ENCODE peak calls at places on chromosomes 12 and 14, in five cellular contexts. O is H1, H is NT2/D1, W is HepG2, J is GM12878. V is an unnamed sample.

GRCh38 chr12:94195483-94195882 is 47.1 kb downstream of the PLXNC1 start:
- DNase-seq in J (no peak), O (no peak), H (no peak), W (no peak), V (no peak)

GRCh38 chr12:92908108-92908507 is 21.0 kb downstream of the EEA1 start:
- DNase-seq in W (no peak), H (no peak), J (no peak), O (no peak), V (no peak)

GRCh38 chr14:53683229-53683628 is 273.4 kb downstream of the BMP4 start:
- DNase-seq in H (no peak), J (no peak), O (no peak), W (no peak), V (no peak)

GRCh38 chr12:15575797-15576560 is 213.2 kb downstream of the EPS8 start:
- DNase-seq in W (no peak), O (no peak), J (no peak), H (no peak), V (no peak)

GRCh38 chr12:6963016-6963731 is 7.3 kb downstream of the PHB2 start:
- DNase-seq in O (peak; percentile 91), J (no peak), W (no peak), H (no peak), V (no peak)

GRCh38 chr14:57692671-57693070 is 173.2 kb downstream of the SLC35F4 start:
- DNase-seq in W (peak; percentile 39), O (no peak), J (no peak), H (peak; percentile 13), V (peak; percentile 26)

GRCh38 chr12:107917912-107918800 is 143.7 kb downstream of the ASCL4 start:
- DNase-seq in O (no peak), W (peak; percentile 23), H (peak; percentile 47), J (no peak), V (peak; percentile 49)

GRCh38 chr12:129363041-129363440 is 509.8 kb downstream of the GLT1D1 start:
- DNase-seq in J (no peak), W (no peak), H (no peak), O (no peak), V (no peak)

GRCh38 chr12:72072613-72073212 is 134.1 kb downstream of the TPH2 start:
- DNase-seq in O (no peak), H (no peak), J (no peak), W (no peak), V (no peak)

GRCh38 chr14:77098470-77099353 is 654 bp downstream of the CIPC start:
- DNase-seq in O (no peak), W (no peak), J (no peak), H (no peak), V (no peak)
- TF ChIP-seq SUZ12 in O (peak; percentile 21), W (no peak), J (no peak), H (no peak), V (no peak)

DNA sequence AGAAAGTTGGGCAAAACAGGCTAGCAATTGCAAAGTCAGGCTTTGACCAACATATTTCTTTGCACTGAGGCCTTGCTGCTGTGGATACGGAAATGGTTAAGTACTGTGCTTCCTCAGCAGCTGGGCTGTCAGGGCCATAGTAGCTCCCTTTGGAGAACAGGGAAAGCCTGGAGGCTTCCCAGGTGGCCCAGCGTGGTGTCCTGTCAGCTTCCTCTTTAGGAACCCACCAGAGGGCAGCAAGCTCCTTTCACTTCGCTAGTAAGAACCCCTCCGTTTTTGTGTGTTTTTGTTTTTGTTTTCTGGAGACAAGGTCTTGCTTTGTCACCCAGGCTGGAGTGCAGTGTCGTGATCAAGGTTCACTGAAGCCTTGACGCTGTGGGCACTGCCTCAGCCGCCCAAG is 1.7 kb upstream of the CFAP251 start:
- DNase-seq in O (no peak), J (no peak), H (no peak), W (no peak), V (no peak)
- TF ChIP-seq SUZ12 in O (no peak), J (no peak), H (no peak), W (no peak), V (no peak)

GRCh38 chr14:102593841-102594170 is 1.4 kb downstream of the RCOR1 start:
- DNase-seq in W (no peak), J (no peak), O (no peak), H (no peak), V (no peak)
- TF ChIP-seq SUZ12 in W (no peak), J (no peak), O (no peak), H (no peak), V (no peak)

DNA sequence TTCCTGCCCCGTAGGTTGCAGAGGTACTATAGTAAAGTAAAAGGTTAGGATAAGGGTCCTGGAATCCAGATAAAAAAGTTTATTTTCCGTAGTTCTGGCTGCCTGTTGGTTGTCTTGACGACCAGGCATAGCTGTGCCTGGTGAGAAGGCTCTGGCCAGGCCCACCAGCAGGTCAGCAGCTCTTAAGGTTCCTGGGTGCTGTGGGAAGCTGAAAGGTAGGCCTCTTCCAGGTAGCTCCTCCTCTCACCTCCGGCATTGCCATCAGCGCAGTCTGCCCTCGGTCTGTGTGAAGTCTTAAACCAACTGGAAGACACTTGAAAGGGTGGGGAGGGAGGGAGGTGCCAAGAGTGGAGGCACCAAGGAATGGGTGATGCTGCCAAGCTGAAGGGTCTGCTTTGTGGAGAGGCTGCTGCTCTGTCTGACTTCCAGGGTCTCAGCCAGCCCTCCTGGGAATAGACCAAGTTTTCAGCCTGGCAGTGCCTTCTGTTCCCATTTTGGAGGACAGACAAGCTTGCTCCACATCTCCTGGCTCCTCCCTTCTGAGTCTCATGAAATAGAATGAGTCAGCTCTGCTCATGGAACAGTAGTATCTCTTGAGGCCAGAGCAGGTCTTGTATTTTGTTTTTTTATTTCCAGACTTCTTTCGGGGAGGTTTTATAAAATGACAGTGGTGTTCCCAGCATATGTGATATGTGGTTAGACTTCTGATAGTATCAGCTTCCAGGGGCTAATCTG is 5.2 kb upstream of the ACADS start:
- DNase-seq in H (no peak), W (no peak), J (no peak), O (no peak), V (no peak)
- TF ChIP-seq SUZ12 in H (no peak), W (no peak), J (no peak), O (no peak), V (no peak)

GRCh38 chr12:57864382-57864781 is 17.9 kb upstream of the CTDSP2 start:
- DNase-seq in O (no peak), H (no peak), W (no peak), J (no peak), V (no peak)
- TF ChIP-seq SUZ12 in O (no peak), H (no peak), W (no peak), J (no peak), V (no peak)

GRCh38 chr12:43914923-43915468 is 79.1 kb downstream of the TMEM117 start:
- DNase-seq in J (no peak), W (peak; percentile 10), O (no peak), H (no peak), V (peak; percentile 12)
- TF ChIP-seq SUZ12 in J (no peak), W (no peak), O (no peak), H (no peak), V (no peak)

GRCh38 chr12:121649819-121650353 is 19.6 kb downstream of the MORN3 start:
- DNase-seq in H (no peak), O (no peak), J (no peak), W (no peak), V (no peak)
- TF ChIP-seq SUZ12 in H (no peak), O (no peak), J (no peak), W (no peak), V (no peak)

GRCh38 chr12:5689773-5690172 is 255.3 kb downstream of the ANO2 start:
- DNase-seq in J (no peak), W (no peak), H (no peak), O (no peak), V (no peak)

GRCh38 chr12:5685935-5686334 is 254.0 kb downstream of the NTF3 start:
- DNase-seq in H (no peak), J (no peak), W (no peak), O (no peak), V (no peak)

GRCh38 chr12:5690240-5690639 is 254.8 kb downstream of the ANO2 start:
- DNase-seq in O (no peak), W (no peak), J (no peak), H (no peak), V (no peak)

GRCh38 chr12:5684989-5685388 is 253.1 kb downstream of the NTF3 start:
- DNase-seq in W (no peak), J (no peak), O (peak; percentile 14), H (no peak), V (no peak)

DNA sequence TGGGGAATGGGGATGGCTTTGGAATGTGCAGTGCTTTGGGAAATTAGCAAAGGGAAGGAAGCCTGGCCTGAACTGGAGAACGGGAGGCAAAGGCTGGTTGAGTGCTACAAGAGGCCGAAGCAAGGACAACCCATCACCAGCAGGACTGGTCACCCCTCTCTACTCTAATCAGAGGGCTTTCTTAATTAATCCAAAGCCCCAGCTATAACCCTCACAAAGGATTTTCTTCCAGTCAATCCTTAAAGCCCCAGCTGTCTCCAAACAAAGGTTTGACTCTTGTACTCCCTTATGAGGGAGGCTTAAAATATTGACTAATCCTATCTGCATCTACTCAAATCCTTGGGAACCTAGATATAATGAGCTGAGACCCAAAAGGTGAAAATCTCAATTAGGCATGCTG is 256.3 kb downstream of the NTF3 start:
- DNase-seq in J (no peak), H (no peak), W (no peak), O (no peak), V (no peak)
- TF ChIP-seq SUZ12 in J (no peak), H (no peak), W (no peak), O (no peak), V (no peak)